ENCODE peak calls at places on chromosomes 6 and 20, in nine cellular contexts. J is neural progenitor cell, Q is B cell, M is tibial artery, D is progenitor cell of endocrine pancreas, W is brain microvascular endothelial cell, C is nephron progenitor cell, L is thyroid gland, E is mucosa of descending colon. P is an unnamed sample.

GRCh38 chr6:170223718-170224693 is 66.9 kb downstream of the DLL1 start:
- DNase-seq in Q (no peak), L (no peak), J (no peak), C (no peak), D (no peak), E (no peak), W (no peak), M (peak; percentile 35), P (peak; percentile 37)

GRCh38 chr6:57216235-57217101 is 5.6 kb downstream of the RAB23 start:
- DNase-seq in C (no peak), L (no peak), D (no peak), Q (no peak), J (no peak), M (no peak), W (no peak), E (peak; percentile 55), P (no peak)

GRCh38 chr6:33297956-33298772 is 578 bp downstream of the RGL2 start:
- DNase-seq in M (peak; percentile 88), C (peak; percentile 63), Q (peak; percentile 73), D (no peak), L (peak; percentile 80), E (peak; percentile 80), J (peak; percentile 86), W (peak; percentile 85), P (peak; percentile 82)

GRCh38 chr20:8305449-8305978 is 173.4 kb downstream of the PLCB1 start:
- DNase-seq in W (peak; percentile 9), J (peak; percentile 75), Q (no peak), L (peak; percentile 31), E (peak; percentile 77), D (peak; percentile 19), M (no peak), C (peak; percentile 47), P (peak; percentile 51)

GRCh38 chr20:47773381-47773786 is 11.9 kb downstream of the SULF2 start:
- DNase-seq in L (no peak), E (peak; percentile 71), Q (no peak), M (no peak), D (no peak), C (no peak), J (no peak), W (no peak), P (no peak)

GRCh38 chr20:50607850-50608749 is 83.2 kb downstream of the RIPOR3 start:
- DNase-seq in D (no peak), M (no peak), J (no peak), W (no peak), L (no peak), C (no peak), Q (no peak), E (no peak), P (no peak)

GRCh38 chr6:12577124-12577845 is 139.3 kb upstream of the PHACTR1 start:
- DNase-seq in D (no peak), L (no peak), C (peak; percentile 12), Q (no peak), J (peak; percentile 21), E (no peak), W (peak; percentile 86), M (no peak), P (no peak)

GRCh38 chr6:16600026-16600425 is 161.2 kb downstream of the ATXN1 start:
- DNase-seq in D (no peak), M (no peak), J (no peak), Q (no peak), L (no peak), C (no peak), W (no peak), E (no peak), P (no peak)

GRCh38 chr6:130995783-130996447 is 67.1 kb downstream of the EPB41L2 start:
- DNase-seq in L (no peak), D (no peak), W (no peak), Q (no peak), C (no peak), E (no peak), J (no peak), M (no peak), P (no peak)

GRCh38 chr20:11880694-11881093 is 37.0 kb upstream of the BTBD3 start:
- DNase-seq in E (no peak), L (no peak), W (no peak), M (no peak), J (no peak), C (no peak), D (no peak), Q (no peak), P (no peak)

GRCh38 chr6:119628691-119629621 is 279.4 kb upstream of the MAN1A1 start:
- DNase-seq in W (no peak), J (no peak), M (no peak), C (no peak), L (no peak), E (no peak), Q (no peak), D (no peak), P (no peak)

GRCh38 chr20:46293084-46293483 is 15.2 kb downstream of the CDH22 start:
- DNase-seq in W (peak; percentile 49), Q (no peak), J (peak; percentile 92), L (no peak), E (no peak), D (peak; percentile 25), M (no peak), C (peak; percentile 60), P (no peak)

GRCh38 chr6:112357801-112358200 is 10.7 kb downstream of the RFPL4B start:
- DNase-seq in M (no peak), L (no peak), J (no peak), W (peak; percentile 27), Q (no peak), D (no peak), C (no peak), E (no peak), P (no peak)

GRCh38 chr6:71289039-71289801 is 609 bp downstream of the OGFRL1 start:
- DNase-seq in J (peak; percentile 62), E (peak; percentile 25), M (no peak), D (peak; percentile 50), W (no peak), Q (peak; percentile 54), L (peak; percentile 38), C (peak; percentile 63), P (no peak)

GRCh38 chr6:4355241-4355640 is 219.9 kb upstream of the ECI2 start:
- DNase-seq in C (no peak), Q (no peak), J (peak; percentile 34), W (peak; percentile 93), E (no peak), M (no peak), L (peak; percentile 54), D (no peak), P (no peak)

GRCh38 chr6:81130071-81130470 is 622.4 kb downstream of the TENT5A start:
- DNase-seq in C (no peak), E (no peak), J (no peak), Q (no peak), M (no peak), D (no peak), W (no peak), L (no peak), P (no peak)

GRCh38 chr6:155272353-155273222 is 8.8 kb downstream of the CLDN20 start:
- DNase-seq in W (no peak), E (no peak), M (no peak), J (no peak), L (no peak), Q (no peak), D (no peak), C (no peak), P (no peak)

GRCh38 chr6:54992789-54993188 is 146.2 kb downstream of the FAM83B start:
- DNase-seq in M (no peak), D (no peak), J (peak; percentile 14), E (no peak), C (no peak), W (no peak), L (peak; percentile 36), Q (no peak), P (no peak)
- TF ChIP-seq CTCF in M (no peak), D (peak; percentile 38), J (peak; percentile 49), E (no peak), C (no peak), W (peak; percentile 39), L (peak; percentile 27), Q (no peak), P (no peak)

GRCh38 chr6:143501851-143502250 is 9.7 kb downstream of the FUCA2 start:
- DNase-seq in Q (no peak), E (no peak), W (no peak), L (no peak), C (no peak), D (no peak), J (no peak), M (no peak), P (no peak)
- TF ChIP-seq CTCF in Q (no peak), E (no peak), W (peak; percentile 12), L (no peak), C (no peak), D (no peak), J (peak; percentile 15), M (no peak), P (no peak)

GRCh38 chr20:19045366-19045765 is 167.1 kb upstream of the SLC24A3 start:
- DNase-seq in C (no peak), W (no peak), J (no peak), Q (no peak), D (no peak), E (no peak), L (no peak), M (no peak), P (no peak)
- TF ChIP-seq CTCF in C (no peak), W (no peak), J (no peak), Q (no peak), D (no peak), E (no peak), L (no peak), M (no peak), P (no peak)

GRCh38 chr20:36167826-36168634 is 13.5 kb downstream of the EPB41L1 start:
- DNase-seq in C (no peak), Q (no peak), L (no peak), E (no peak), M (no peak), W (no peak), D (no peak), J (no peak), P (no peak)

GRCh38 chr20:36173451-36173933 is 19.0 kb downstream of the EPB41L1 start:
- DNase-seq in M (no peak), L (peak; percentile 65), C (peak; percentile 82), Q (no peak), E (no peak), J (peak; percentile 94), D (no peak), W (peak; percentile 10), P (peak; percentile 78)

GRCh38 chr20:36175475-36175995 is 21.0 kb downstream of the EPB41L1 start:
- DNase-seq in D (no peak), C (no peak), M (no peak), J (no peak), E (no peak), W (no peak), L (no peak), Q (no peak), P (no peak)

GRCh38 chr20:36175016-36175415 is 20.5 kb downstream of the EPB41L1 start:
- DNase-seq in M (no peak), W (peak; percentile 9), J (no peak), L (no peak), D (no peak), C (no peak), Q (no peak), E (no peak), P (no peak)

DNA sequence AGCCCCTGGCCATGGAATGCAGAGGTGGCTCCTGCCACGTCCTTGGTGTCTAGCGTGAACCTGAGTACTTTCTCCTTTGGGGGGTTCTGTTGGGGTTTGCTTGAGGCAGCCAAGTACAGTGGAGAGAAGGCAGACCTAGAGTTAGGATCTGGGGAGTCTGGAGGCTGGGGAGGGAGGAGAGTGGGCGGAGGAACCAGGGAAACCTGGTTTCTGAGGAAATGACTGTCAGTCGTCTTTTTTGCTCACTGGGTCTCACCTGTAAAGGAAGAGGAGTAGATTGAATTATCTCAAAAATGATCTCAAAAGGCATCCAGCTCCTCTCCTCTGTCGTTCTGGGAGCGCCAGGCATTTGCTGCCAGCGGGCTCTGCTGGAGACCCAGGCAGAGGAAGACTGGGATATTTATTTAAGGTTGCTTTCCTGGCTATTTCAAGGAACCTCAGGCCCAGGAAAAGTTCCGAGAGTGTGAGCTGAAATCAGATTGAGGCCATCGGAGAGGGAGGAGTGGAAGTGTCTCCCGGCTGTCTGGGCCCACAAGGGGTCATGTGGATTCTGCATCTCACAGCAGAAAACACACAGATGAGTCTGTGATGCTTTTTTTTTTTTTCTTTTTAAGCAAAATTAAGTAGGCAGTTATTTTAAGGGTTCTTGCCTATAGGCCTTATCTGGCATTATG is 16.1 kb downstream of the EPB41L1 start:
- DNase-seq in W (no peak), D (no peak), C (no peak), Q (no peak), E (no peak), J (no peak), M (no peak), L (no peak), P (no peak)
- TF ChIP-seq CTCF in W (no peak), D (no peak), C (no peak), Q (no peak), E (no peak), J (no peak), M (no peak), L (no peak), P (no peak)